ENCODE peak calls at places on chromosomes 4 and X, in six cellular contexts. B is AG08395, Y is LHCN-M2, Z is upper lobe of left lung, J is cardiac fibroblast, W is endothelial cell. O is an unnamed sample.

GRCh38 chr4:7289619-7290018 is 97.3 kb downstream of the SORCS2 start:
- DNase-seq in Z (no peak), W (no peak), B (no peak), Y (no peak), J (no peak), O (no peak)

GRCh38 chr4:87180767-87181166 is 39.7 kb downstream of the KLHL8 start:
- DNase-seq in W (no peak), Z (no peak), B (no peak), Y (no peak), J (peak; percentile 32), O (no peak)

GRCh38 chrX:11111038-11111851 is at the start of gene HCCS:
- DNase-seq in J (peak; percentile 82), Z (peak; percentile 83), B (peak; percentile 88), W (peak; percentile 71), Y (peak; percentile 82), O (peak; percentile 93)

GRCh38 chr4:13544556-13545393 is 467 bp upstream of the NKX3-2 start:
- DNase-seq in J (peak; percentile 67), B (peak; percentile 66), W (peak; percentile 89), Y (peak; percentile 81), Z (peak; percentile 63), O (peak; percentile 82)

GRCh38 chrX:39427492-39428289 is 626.4 kb downstream of the MID1IP1 start:
- DNase-seq in Z (no peak), Y (peak; percentile 37), B (peak; percentile 60), W (no peak), J (peak; percentile 6), O (no peak)

GRCh38 chrX:56793112-56793430 is 64.0 kb downstream of the NBDY start:
- DNase-seq in Z (no peak), W (no peak), B (no peak), Y (no peak), J (no peak), O (peak; percentile 2)

GRCh38 chr4:124931050-124931449 is 218.5 kb upstream of the ANKRD50 start:
- DNase-seq in J (peak; percentile 63), Z (no peak), B (peak; percentile 6), Y (peak; percentile 81), W (no peak), O (no peak)

GRCh38 chrX:10615931-10616780 is 4.2 kb downstream of the MID1 start:
- DNase-seq in W (peak; percentile 28), Z (peak; percentile 52), B (peak; percentile 35), J (peak; percentile 76), Y (peak; percentile 51), O (peak; percentile 75)

GRCh38 chrX:154486052-154486395 is 391 bp downstream of the UBL4A start:
- DNase-seq in W (no peak), J (no peak), Z (no peak), Y (no peak), B (no peak), O (peak; percentile 41)

GRCh38 chr4:119106036-119107000 is 29.3 kb upstream of the MYOZ2 start:
- DNase-seq in Z (no peak), W (no peak), J (no peak), Y (no peak), B (peak; percentile 26), O (no peak)

O was measured in HAP-1.